ENCODE peak calls at places on chromosomes 3 and 15, in eight cellular contexts. S is dorsolateral prefrontal cortex; I is astrocyte of the spinal cord; X is kidney epithelial cell; Q is CD8-positive, alpha-beta memory T cell; C is cardiac fibroblast; R is Panc1; V is ovary. A is an unnamed sample.

GRCh38 chr15:70127797-70128756 is 30.4 kb upstream of the TLE3 start:
- DNase-seq in S (no peak), I (no peak), X (no peak), Q (no peak), C (no peak), R (no peak), V (no peak), A (no peak)

GRCh38 chr15:39230205-39230916 is 350.5 kb upstream of the THBS1 start:
- DNase-seq in S (no peak), I (no peak), X (no peak), Q (no peak), C (peak), R (no peak), V (peak), A (no peak)

GRCh38 chr3:152381881-152382295 is 113.2 kb downstream of the MBNL1 start:
- DNase-seq in S (no peak), I (no peak), X (no peak), Q (no peak), C (no peak), R (no peak), V (no peak), A (no peak)

GRCh38 chr3:64438837-64439236 is 213.6 kb upstream of the PRICKLE2 start:
- DNase-seq in S (peak), I (no peak), X (no peak), Q (no peak), C (no peak), R (no peak), V (peak), A (no peak)

GRCh38 chr3:129325383-129325782 is 46.7 kb downstream of the HMCES start:
- DNase-seq in S (no peak), I (no peak), X (no peak), Q (no peak), C (no peak), R (no peak), V (no peak), A (no peak)

GRCh38 chr15:50003786-50004334 is 115.2 kb downstream of the ATP8B4 start:
- DNase-seq in S (peak), I (peak), X (peak), Q (peak), C (peak), R (peak), V (peak), A (peak)

GRCh38 chr15:61186905-61187865 is 41.9 kb downstream of the RORA start:
- DNase-seq in S (no peak), I (no peak), X (no peak), Q (no peak), C (peak), R (no peak), V (no peak), A (no peak)

GRCh38 chr3:171178714-171179113 is 152.2 kb upstream of the SLC2A2 start:
- DNase-seq in S (no peak), I (no peak), X (no peak), Q (no peak), C (no peak), R (no peak), V (no peak), A (no peak)

GRCh38 chr15:89728254-89728653 is 22.8 kb downstream of the MESP1 start:
- DNase-seq in S (no peak), I (no peak), X (no peak), Q (no peak), C (peak), R (no peak), V (no peak), A (no peak)

GRCh38 chr15:37764733-37765191 is 169.7 kb upstream of the TMCO5A start:
- DNase-seq in S (no peak), I (peak), X (no peak), Q (no peak), C (peak), R (no peak), V (no peak), A (peak)

GRCh38 chr15:70357453-70357852 is 259.7 kb upstream of the TLE3 start:
- DNase-seq in S (no peak), I (no peak), X (no peak), Q (no peak), C (no peak), R (no peak), V (no peak), A (no peak)

GRCh38 chr15:66288796-66289195 is 4.6 kb upstream of the DIS3L start:
- DNase-seq in S (no peak), I (peak), X (no peak), Q (no peak), C (no peak), R (no peak), V (no peak), A (no peak)

GRCh38 chr3:117669761-117670160 is 960.2 kb downstream of the TUSC7 start:
- DNase-seq in S (no peak), I (no peak), X (no peak), Q (no peak), C (no peak), R (no peak), V (no peak), A (no peak)

GRCh38 chr3:186760141-186760813 is 23.1 kb upstream of the EIF4A2 start:
- DNase-seq in S (no peak), I (no peak), X (peak), Q (no peak), C (no peak), R (no peak), V (no peak), A (no peak)

GRCh38 chr3:36172699-36173098 is 207.6 kb upstream of the STAC start:
- DNase-seq in S (no peak), I (no peak), X (no peak), Q (no peak), C (no peak), R (no peak), V (no peak), A (no peak)

GRCh38 chr3:106425021-106425420 is 556.2 kb upstream of the CBLB start:
- DNase-seq in S (no peak), I (peak), X (no peak), Q (no peak), C (peak), R (no peak), V (no peak), A (no peak)

GRCh38 chr3:114709102-114709501 is 415.3 kb downstream of the TIGIT start:
- DNase-seq in S (no peak), I (peak), X (peak), Q (no peak), C (peak), R (no peak), V (no peak), A (no peak)

GRCh38 chr3:151282921-151283320 is 4.6 kb upstream of the P2RY14 start:
- DNase-seq in S (no peak), I (peak), X (no peak), Q (no peak), C (peak), R (peak), V (no peak), A (peak)

GRCh38 chr3:134373278-134373941 is 837 bp downstream of the AMOTL2 start:
- DNase-seq in S (peak), I (peak), X (peak), Q (no peak), C (peak), R (no peak), V (peak), A (no peak)

GRCh38 chr3:109943181-109943580 is 605.8 kb upstream of the DPPA4 start:
- DNase-seq in S (no peak), I (no peak), X (no peak), Q (no peak), C (no peak), R (no peak), V (no peak), A (no peak)

GRCh38 chr3:48477959-48478480 is 26.0 kb downstream of the SHISA5 start:
- DNase-seq in S (no peak), I (no peak), X (no peak), Q (no peak), C (no peak), R (no peak), V (no peak), A (no peak)

GRCh38 chr3:186882881-186883685 is 40.6 kb downstream of the ADIPOQ start:
- DNase-seq in S (no peak), I (peak), X (peak), Q (no peak), C (peak), R (peak), V (no peak), A (no peak)

GRCh38 chr3:130661116-130661515 is 85.5 kb downstream of the PIK3R4 start:
- DNase-seq in S (no peak), I (no peak), X (no peak), Q (no peak), C (peak), R (no peak), V (no peak), A (no peak)

GRCh38 chr15:50907866-50908208 is 646 bp upstream of the AP4E1 start:
- DNase-seq in S (no peak), I (peak), X (no peak), Q (peak), C (peak), R (no peak), V (no peak), A (peak)

GRCh38 chr3:97991278-97991652 is 19.0 kb upstream of the RIOX2 start:
- DNase-seq in S (no peak), I (no peak), X (no peak), Q (no peak), C (no peak), R (no peak), V (no peak), A (no peak)

GRCh38 chr15:67834593-67835348 is 5.1 kb downstream of the RNU6-1 start:
- DNase-seq in S (no peak), I (no peak), X (no peak), Q (no peak), C (no peak), R (no peak), V (no peak), A (no peak)

GRCh38 chr3:147007736-147008245 is 398.6 kb downstream of the ZIC4 start:
- DNase-seq in S (no peak), I (no peak), X (no peak), Q (no peak), C (no peak), R (no peak), V (no peak), A (no peak)

GRCh38 chr3:132870596-132870995 is 148.4 kb upstream of the NPHP3 start:
- DNase-seq in S (no peak), I (peak), X (no peak), Q (no peak), C (no peak), R (no peak), V (no peak), A (peak)

DNA sequence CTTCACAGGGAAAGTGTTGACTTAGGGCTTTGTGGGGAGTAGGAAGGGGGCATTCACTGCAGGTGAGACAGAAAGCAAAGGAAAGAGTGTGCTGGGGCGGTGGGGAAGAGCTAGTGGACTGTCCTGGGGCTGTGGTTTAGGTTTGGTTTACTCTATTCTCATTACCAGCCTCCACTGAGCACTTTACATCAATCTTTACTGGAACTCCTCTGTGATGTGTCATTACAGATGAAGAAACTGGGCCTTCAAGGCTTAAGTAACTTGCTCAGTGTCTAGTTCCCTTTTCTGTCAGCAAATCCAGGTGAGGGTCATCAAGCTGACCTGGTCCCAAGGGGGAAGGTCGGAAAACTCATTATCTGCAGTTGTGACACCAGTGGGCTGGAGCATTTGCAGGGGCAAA is 120.2 kb upstream of the PFN2 start:
- DNase-seq in S (no peak), I (no peak), X (no peak), Q (no peak), C (no peak), R (no peak), V (no peak), A (no peak)
- H3K4me3 ChIP-seq in S (no peak), I (no peak), X (no peak), Q (no peak), C (no peak), R (no peak), V (no peak), A (no peak)

GRCh38 chr3:143118630-143119008 is 952 bp upstream of the CHST2 start:
- DNase-seq in S (no peak), I (no peak), X (no peak), Q (no peak), C (no peak), R (no peak), V (no peak), A (no peak)
- H3K4me3 ChIP-seq in S (peak), I (peak), X (peak), Q (peak), C (peak), R (peak), V (peak), A (peak)

DNA sequence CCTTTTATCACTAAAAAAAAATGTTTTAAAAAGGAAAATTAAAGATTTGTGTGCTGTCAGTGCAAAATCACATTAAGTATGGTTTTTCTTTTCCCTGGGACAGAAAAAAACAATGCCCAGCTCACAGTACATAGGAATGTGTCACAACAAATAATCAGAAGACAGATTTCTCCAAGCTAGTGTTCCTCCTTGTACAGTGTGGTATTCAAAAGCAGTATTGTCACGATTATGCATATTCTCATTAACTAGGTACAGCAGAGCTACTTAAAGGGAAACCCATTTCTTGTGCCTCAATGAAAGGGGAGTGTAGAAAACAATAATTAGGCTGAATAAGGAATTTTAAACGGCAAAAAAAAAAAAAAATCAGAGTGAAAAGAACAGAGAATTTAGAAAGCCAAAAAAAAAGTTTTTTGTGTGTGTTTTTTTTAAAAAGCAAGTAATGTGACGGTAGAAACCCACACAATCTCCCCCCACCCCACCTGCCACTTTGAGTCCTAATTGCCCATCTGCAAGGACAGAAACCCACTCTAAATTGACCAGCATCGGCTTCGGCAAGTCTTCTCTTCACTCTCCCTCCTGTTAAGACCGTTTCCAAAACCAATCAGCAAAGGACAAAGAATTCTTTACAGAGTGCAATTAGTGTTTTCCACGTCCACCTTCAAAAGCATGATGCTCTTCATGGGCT is 41.0 kb downstream of the EIF4E3 start:
- DNase-seq in S (no peak), I (no peak), X (no peak), Q (no peak), C (no peak), R (no peak), V (no peak), A (no peak)
- H3K4me3 ChIP-seq in S (no peak), I (no peak), X (no peak), Q (no peak), C (no peak), R (no peak), V (no peak), A (no peak)

GRCh38 chr3:125039897-125040175 is 16.0 kb downstream of the HEG1 start:
- DNase-seq in S (no peak), I (no peak), X (no peak), Q (no peak), C (peak), R (no peak), V (no peak), A (no peak)

GRCh38 chr3:125045194-125045593 is 10.6 kb downstream of the HEG1 start:
- DNase-seq in S (no peak), I (no peak), X (no peak), Q (no peak), C (peak), R (no peak), V (no peak), A (no peak)

GRCh38 chr3:125043599-125044151 is 12.1 kb downstream of the HEG1 start:
- DNase-seq in S (no peak), I (no peak), X (no peak), Q (no peak), C (peak), R (no peak), V (no peak), A (no peak)

GRCh38 chr3:125045965-125046364 is 9.8 kb downstream of the HEG1 start:
- DNase-seq in S (no peak), I (peak), X (no peak), Q (no peak), C (peak), R (no peak), V (no peak), A (no peak)

GRCh38 chr3:125042725-125043406 is 12.9 kb downstream of the HEG1 start:
- DNase-seq in S (no peak), I (peak), X (no peak), Q (no peak), C (peak), R (no peak), V (peak), A (no peak)
- H3K4me3 ChIP-seq in S (no peak), I (no peak), X (no peak), Q (no peak), C (peak), R (no peak), V (no peak), A (no peak)

GRCh38 chr3:5036858-5037257 is 57.6 kb downstream of the BHLHE40 start:
- DNase-seq in S (no peak), I (no peak), X (no peak), Q (no peak), C (no peak), R (no peak), V (no peak), A (no peak)

GRCh38 chr3:5032844-5033243 is 53.6 kb downstream of the BHLHE40 start:
- DNase-seq in S (no peak), I (no peak), X (no peak), Q (no peak), C (no peak), R (no peak), V (no peak), A (no peak)

GRCh38 chr3:5036536-5036833 is 57.2 kb downstream of the BHLHE40 start:
- DNase-seq in S (no peak), I (no peak), X (no peak), Q (no peak), C (no peak), R (no peak), V (no peak), A (no peak)

GRCh38 chr3:5035692-5036535 is 56.7 kb downstream of the BHLHE40 start:
- DNase-seq in S (no peak), I (no peak), X (no peak), Q (no peak), C (no peak), R (no peak), V (no peak), A (no peak)

GRCh38 chr3:5035113-5035512 is 55.9 kb downstream of the BHLHE40 start:
- DNase-seq in S (no peak), I (no peak), X (no peak), Q (no peak), C (no peak), R (no peak), V (no peak), A (no peak)
- H3K4me3 ChIP-seq in S (no peak), I (no peak), X (no peak), Q (no peak), C (no peak), R (no peak), V (no peak), A (no peak)

GRCh38 chr3:188286087-188286513 is 132.1 kb downstream of the LPP start:
- DNase-seq in S (no peak), I (peak), X (peak), Q (no peak), C (peak), R (peak), V (peak), A (no peak)
- H3K4me3 ChIP-seq in S (no peak), I (no peak), X (no peak), Q (no peak), C (no peak), R (no peak), V (no peak), A (no peak)

GRCh38 chr15:101441706-101442105 is 47.8 kb downstream of the PCSK6 start:
- DNase-seq in S (no peak), I (no peak), X (no peak), Q (no peak), C (no peak), R (no peak), V (no peak), A (no peak)
- H3K4me3 ChIP-seq in S (no peak), I (no peak), X (no peak), Q (no peak), C (no peak), R (no peak), V (no peak), A (no peak)

DNA sequence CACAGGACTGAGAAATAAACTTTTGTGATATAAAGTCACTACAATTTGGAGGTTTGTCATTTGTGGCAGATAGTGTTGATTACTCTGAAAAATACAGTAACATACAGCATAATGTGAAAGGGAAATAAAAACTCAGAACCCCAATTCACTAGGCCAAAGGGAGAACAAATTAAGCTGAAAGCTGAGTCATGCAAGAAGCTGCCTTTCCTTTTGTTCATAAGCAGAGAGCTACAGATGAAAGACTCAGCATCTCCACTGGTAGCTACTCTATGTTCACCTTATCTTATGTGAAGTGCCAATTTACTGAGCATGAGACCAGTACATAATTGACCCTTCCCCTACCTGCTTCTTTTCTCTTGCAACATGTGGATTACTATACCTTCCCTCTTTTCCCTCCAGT is 19.3 kb upstream of the SLTM start:
- DNase-seq in S (no peak), I (peak), X (no peak), Q (no peak), C (peak), R (no peak), V (no peak), A (no peak)
- H3K4me3 ChIP-seq in S (no peak), I (no peak), X (no peak), Q (no peak), C (no peak), R (no peak), V (no peak), A (no peak)

DNA sequence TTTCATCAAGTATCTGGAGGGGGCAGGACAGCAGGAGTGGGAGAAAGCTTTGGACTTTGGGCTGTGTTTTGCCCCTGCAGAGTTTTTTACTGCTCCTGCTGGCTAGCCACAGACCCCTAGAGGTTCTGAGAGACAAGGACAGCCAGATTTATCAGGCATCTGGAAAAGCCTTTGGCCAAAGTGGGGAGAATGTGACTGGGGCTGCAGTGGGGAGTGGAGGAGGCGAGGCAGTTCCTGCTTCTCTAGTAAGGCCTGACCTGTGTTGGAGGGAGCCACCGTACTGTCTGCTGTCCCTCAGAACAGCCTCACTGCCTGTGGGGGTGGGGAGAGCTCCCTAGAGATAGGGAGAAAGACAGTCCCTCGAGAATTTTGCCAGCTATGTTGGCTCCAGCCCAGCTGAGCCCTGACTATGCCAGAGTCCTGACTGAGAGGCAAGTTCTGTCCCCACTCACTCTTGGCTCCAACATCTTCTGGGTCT is 2.2 kb downstream of the ALPK3 start:
- DNase-seq in S (no peak), I (no peak), X (no peak), Q (no peak), C (no peak), R (no peak), V (no peak), A (no peak)
- H3K4me3 ChIP-seq in S (no peak), I (no peak), X (no peak), Q (no peak), C (no peak), R (no peak), V (no peak), A (no peak)

DNA sequence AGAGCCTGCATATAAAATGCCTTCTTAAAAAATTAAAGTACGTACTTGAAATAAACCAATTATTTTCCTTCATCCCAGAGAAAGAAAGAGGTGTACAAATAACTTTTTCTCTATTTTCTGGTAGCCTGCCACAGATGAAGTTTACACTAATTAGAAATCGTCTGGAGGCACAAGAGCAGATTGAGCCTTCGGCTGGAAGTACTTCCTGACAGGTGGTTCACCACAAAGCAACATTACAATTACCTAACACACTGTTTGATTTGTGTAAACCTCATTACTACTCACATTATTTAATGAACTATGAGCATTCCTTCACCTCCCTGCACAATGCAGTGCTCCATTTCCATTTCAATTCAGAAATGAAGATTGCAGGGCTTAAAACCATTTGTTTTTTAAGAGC is 856.1 kb downstream of the SI start:
- DNase-seq in S (no peak), I (no peak), X (no peak), Q (no peak), C (no peak), R (no peak), V (no peak), A (no peak)
- H3K4me3 ChIP-seq in S (no peak), I (no peak), X (no peak), Q (no peak), C (no peak), R (no peak), V (no peak), A (no peak)

A was measured in Jurkat, Clone E6-1.